ENCODE peak calls at places on chromosomes 5 and 9, in five cellular contexts. R is HepG2, H is neural progenitor cell, S is GM23248, D is trophoblast cell. C is an unnamed sample.

GRCh38 chr9:133705576-133705975 is 32.6 kb downstream of the SARDH start:
- DNase-seq in S (no peak), R (no peak), D (no peak), H (no peak), C (no peak)

GRCh38 chr5:137572042-137572695 is 73.0 kb upstream of the SPOCK1 start:
- DNase-seq in H (no peak), S (peak), R (no peak), D (no peak), C (no peak)

GRCh38 chr5:156218364-156219158 is 108.4 kb upstream of the SGCD start:
- DNase-seq in R (no peak), D (no peak), S (no peak), H (no peak), C (no peak)

GRCh38 chr5:170120576-170120975 is 14.9 kb downstream of the FOXI1 start:
- DNase-seq in H (no peak), D (peak), R (no peak), S (peak), C (no peak)

GRCh38 chr9:82645591-82645990 is 417.4 kb downstream of the RASEF start:
- DNase-seq in R (no peak), S (peak), D (no peak), H (no peak), C (no peak)

GRCh38 chr9:129121483-129121882 is 10.3 kb downstream of the PTPA start:
- DNase-seq in R (no peak), H (no peak), S (peak), D (no peak), C (no peak)

GRCh38 chr9:134889386-134890214 is 9.0 kb downstream of the FCN2 start:
- DNase-seq in H (no peak), R (no peak), D (no peak), S (no peak), C (no peak)

GRCh38 chr9:121708768-121709488 is 57.5 kb downstream of the DAB2IP start:
- DNase-seq in S (no peak), D (no peak), R (no peak), H (no peak), C (no peak)

GRCh38 chr5:119036101-119036762 is 34.7 kb upstream of the DMXL1 start:
- DNase-seq in H (no peak), R (no peak), S (peak), D (peak), C (no peak)

GRCh38 chr9:20363233-20363632 is 259.1 kb downstream of the MLLT3 start:
- DNase-seq in R (no peak), D (no peak), S (no peak), H (no peak), C (no peak)

GRCh38 chr5:142548739-142549275 is 137.1 kb downstream of the FGF1 start:
- DNase-seq in R (peak), H (peak), D (peak), S (peak), C (peak)

GRCh38 chr5:53418844-53419243 is 61.6 kb upstream of the FST start:
- DNase-seq in S (peak), R (no peak), H (no peak), D (no peak), C (no peak)

GRCh38 chr5:155103164-155103563 is 89.6 kb downstream of the KIF4B start:
- DNase-seq in D (no peak), R (no peak), S (peak), H (no peak), C (no peak)

GRCh38 chr5:159780246-159780645 is 136.0 kb upstream of the ADRA1B start:
- DNase-seq in D (no peak), S (no peak), H (no peak), R (no peak), C (no peak)

GRCh38 chr9:95494416-95495371 is 22.1 kb downstream of the PTCH1 start:
- DNase-seq in S (peak), H (peak), R (no peak), D (peak), C (peak)

GRCh38 chr5:8633706-8634105 is 764.8 kb downstream of the MTRR start:
- DNase-seq in D (no peak), S (peak), R (no peak), H (no peak), C (peak)

GRCh38 chr9:109907400-109907799 is 127.4 kb downstream of the PALM2AKAP2 start:
- DNase-seq in S (no peak), H (peak), D (no peak), R (no peak), C (no peak)

GRCh38 chr9:113581865-113582697 is 118.6 kb downstream of the RGS3 start:
- DNase-seq in D (peak), R (no peak), H (no peak), S (peak), C (peak)

GRCh38 chr5:153516503-153516902 is 26.0 kb downstream of the GRIA1 start:
- DNase-seq in R (no peak), H (peak), D (no peak), S (no peak), C (no peak)

GRCh38 chr9:132059351-132059750 is 20.3 kb downstream of the MED27 start:
- DNase-seq in S (no peak), D (no peak), H (no peak), R (no peak), C (no peak)

GRCh38 chr5:176597417-176598389 is 12.3 kb downstream of the GPRIN1 start:
- DNase-seq in S (no peak), H (no peak), R (no peak), D (no peak), C (no peak)
- H3K4me3 ChIP-seq in S (no peak), H (no peak), R (no peak), D (no peak), C (no peak)

DNA sequence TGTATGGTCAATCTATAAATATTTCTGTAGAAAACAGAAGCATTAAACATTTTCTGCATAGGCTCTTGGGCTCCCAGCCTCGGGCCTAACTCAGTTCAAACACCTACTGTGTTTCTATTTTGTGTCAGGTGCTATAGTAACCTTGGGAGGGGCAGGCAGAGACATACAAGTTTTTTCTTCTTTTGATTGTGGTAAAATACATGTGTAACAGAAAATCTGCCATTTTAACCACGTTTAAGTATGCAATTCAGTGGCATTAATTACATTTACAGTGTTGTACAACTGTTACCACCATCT is 40.8 kb upstream of the FOXE1 start:
- DNase-seq in R (no peak), S (no peak), D (no peak), H (no peak), C (no peak)
- H3K9ac ChIP-seq in R (no peak), S (no peak), D (no peak), H (no peak), C (no peak)

GRCh38 chr9:76595645-76596044 is 136.7 kb downstream of the GCNT1 start:
- DNase-seq in S (no peak), H (no peak), R (no peak), D (peak), C (no peak)
- H3K4me2 ChIP-seq in S (no peak), H (peak), R (no peak), D (no peak), C (no peak)

DNA sequence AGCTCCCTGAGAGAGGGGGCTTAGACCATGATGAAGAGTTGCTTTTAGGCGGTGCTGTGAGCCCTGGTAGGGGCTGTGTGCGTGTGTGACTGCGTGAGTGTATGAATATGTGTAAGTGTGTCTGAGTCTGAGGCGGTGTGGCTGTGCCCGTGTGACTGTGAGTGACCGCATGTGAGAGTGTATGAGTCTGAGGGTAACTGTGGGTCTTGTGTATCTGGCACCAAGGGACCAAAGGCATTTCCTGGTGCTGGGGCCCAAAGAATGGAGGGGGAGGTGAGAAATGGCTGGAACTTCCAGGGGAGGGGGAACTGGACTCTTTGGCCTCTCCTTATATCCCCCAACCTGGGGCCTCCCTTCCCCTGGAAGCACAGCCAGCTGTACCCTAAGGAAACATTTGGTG is 1.1 kb downstream of the IL11RA start:
- DNase-seq in D (no peak), H (no peak), R (no peak), S (peak), C (no peak)
- H3K4me3 ChIP-seq in D (no peak), H (no peak), R (no peak), S (peak), C (no peak)

GRCh38 chr9:130728721-130729120 is 35.1 kb downstream of the EXOSC2 start:
- DNase-seq in D (no peak), H (no peak), S (peak), R (no peak), C (no peak)
- H3K9ac ChIP-seq in D (no peak), H (no peak), S (peak), R (no peak), C (no peak)

DNA sequence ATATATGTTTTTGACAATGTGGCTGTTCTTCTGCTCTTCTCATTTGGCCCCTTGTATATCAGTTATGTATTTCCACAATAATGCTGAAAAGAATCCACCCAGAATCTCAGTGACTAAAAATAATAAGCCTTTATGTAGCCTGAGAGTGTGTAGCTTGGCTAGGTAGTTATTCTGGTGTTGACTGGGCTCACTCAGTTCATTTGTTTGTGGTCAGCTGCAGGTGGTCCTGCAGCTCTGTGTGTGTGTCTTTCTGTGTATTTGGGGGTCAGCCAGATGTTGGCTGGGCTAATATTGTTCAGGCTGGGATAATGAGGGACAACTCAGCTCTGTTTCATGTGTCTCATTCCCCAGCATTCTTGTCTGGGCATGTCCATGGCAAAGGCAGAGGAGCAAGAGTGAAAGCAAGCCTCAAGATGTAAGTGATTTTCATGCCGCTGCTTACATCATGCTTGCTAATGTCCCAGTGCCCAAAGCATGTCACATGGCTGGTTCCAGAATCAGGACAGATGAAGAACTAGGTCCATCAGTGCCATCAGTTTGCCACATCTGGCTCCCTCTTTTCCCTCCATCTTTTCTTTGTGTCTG is 162.8 kb downstream of the KCTD16 start:
- DNase-seq in H (no peak), D (no peak), S (peak), R (no peak), C (no peak)
- H3K4me2 ChIP-seq in H (no peak), D (no peak), S (no peak), R (no peak), C (no peak)

DNA sequence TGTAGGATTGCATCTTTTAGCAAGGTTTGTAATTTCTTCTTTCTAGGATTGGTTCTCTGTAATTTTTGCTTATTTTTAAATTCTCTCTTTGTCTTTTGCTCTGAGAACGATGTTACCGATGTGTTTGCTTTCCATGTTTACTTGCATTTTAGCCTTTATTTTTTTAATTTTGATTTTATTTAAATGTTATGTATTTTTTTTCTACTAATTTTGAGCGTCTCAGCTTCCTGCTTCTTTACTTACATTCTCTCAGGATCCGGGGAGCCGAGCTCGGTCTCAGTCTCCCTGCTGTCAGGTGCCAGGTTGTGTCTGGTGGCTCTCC is 20.9 kb downstream of the ANXA2R start:
- DNase-seq in S (no peak), D (no peak), H (no peak), R (no peak), C (no peak)
- H3K4me3 ChIP-seq in S (peak), D (no peak), H (peak), R (peak), C (peak)

GRCh38 chr9:70205366-70206020 is 53.3 kb upstream of the SMC5 start:
- DNase-seq in R (no peak), D (peak), S (no peak), H (no peak), C (peak)
- H3K9ac ChIP-seq in R (no peak), D (no peak), S (no peak), H (no peak), C (no peak)

GRCh38 chr5:42650111-42650510 is 106.5 kb upstream of the CCDC152 start:
- DNase-seq in R (no peak), S (no peak), D (no peak), H (no peak), C (no peak)
- H3K4me2 ChIP-seq in R (no peak), S (no peak), D (no peak), H (no peak), C (no peak)

DNA sequence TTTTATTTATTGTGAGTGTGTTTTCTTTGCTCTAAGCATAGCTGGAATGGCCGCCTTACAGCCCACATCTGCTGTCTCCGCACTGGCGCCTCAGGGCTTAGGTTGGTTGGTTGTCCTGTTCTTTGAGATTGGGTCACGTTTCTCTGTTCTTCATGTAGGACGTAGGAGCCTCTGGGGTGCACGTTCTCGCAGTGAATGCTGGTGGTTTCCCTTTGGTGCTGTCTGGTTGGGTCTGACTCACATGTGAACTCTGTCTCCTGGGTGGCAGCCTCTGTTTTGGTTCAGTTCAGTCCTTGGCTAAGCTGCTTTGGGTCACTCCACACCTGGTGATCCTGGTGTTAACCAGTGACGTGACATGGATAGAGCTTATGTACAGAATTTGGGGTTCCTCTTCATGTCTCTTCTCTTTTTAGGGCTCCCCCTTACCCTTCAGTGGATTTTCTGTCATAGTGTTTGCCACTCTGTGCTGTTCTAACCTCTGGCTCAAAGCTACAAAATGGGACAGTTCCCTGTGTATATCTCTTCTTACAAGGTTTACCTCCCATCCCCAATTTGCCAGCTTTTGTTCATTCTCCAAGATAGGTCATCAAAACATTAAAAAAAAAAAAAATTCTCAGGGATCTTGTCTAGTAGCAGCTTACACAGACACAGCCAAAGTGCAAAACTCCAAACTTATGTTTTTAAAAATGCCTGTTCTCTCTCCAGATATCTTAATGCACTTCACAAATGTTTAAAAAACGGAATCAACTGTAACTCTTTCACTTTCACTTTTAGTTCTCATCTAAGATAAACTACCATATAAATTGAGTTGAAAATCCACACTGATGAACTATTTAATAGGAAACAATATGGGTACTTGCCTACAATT is 12.8 kb upstream of the LPCAT1 start:
- DNase-seq in S (peak), H (no peak), D (peak), R (peak), C (peak)
- H3K4me3 ChIP-seq in S (peak), H (no peak), D (no peak), R (peak), C (peak)